ENCODE peak calls at places on chromosome 2, in nine cellular contexts. N, S, C, G, Q, V, U, P and Y are unnamed samples.

GRCh38 chr2:120026890-120027289 is 14.0 kb downstream of the EPB41L5 start:
- DNase-seq in C (no peak), N (no peak), V (no peak), P (no peak), G (no peak), S (no peak), Q (no peak), U (no peak), Y (no peak)

GRCh38 chr2:51995293-51995692 is 963.4 kb upstream of the NRXN1 start:
- DNase-seq in C (no peak), G (no peak), U (no peak), P (no peak), N (no peak), Q (no peak), V (no peak), S (peak; percentile 83), Y (no peak)

GRCh38 chr2:237631029-237631785 is 3.8 kb downstream of the LRRFIP1 start:
- DNase-seq in G (peak; percentile 75), U (no peak), N (no peak), Q (no peak), V (peak; percentile 21), C (no peak), P (no peak), S (no peak), Y (no peak)

GRCh38 chr2:137179542-137179941 is 414.2 kb downstream of the THSD7B start:
- DNase-seq in N (peak; percentile 69), P (no peak), Q (no peak), V (no peak), S (no peak), C (no peak), G (no peak), U (no peak), Y (no peak)

GRCh38 chr2:23628926-23629325 is 243.9 kb downstream of the KLHL29 start:
- DNase-seq in U (no peak), Q (no peak), V (no peak), P (no peak), C (no peak), N (no peak), S (no peak), G (no peak), Y (no peak)

GRCh38 chr2:43178602-43179542 is 47.5 kb downstream of the ZFP36L2 start:
- DNase-seq in P (no peak), C (no peak), U (peak; percentile 78), V (peak; percentile 94), G (peak; percentile 82), N (peak; percentile 53), Q (peak; percentile 67), S (peak; percentile 92), Y (no peak)

GRCh38 chr2:148021059-148021985 is at the start of gene MBD5:
- DNase-seq in U (peak; percentile 14), Q (peak; percentile 51), S (peak; percentile 63), N (peak; percentile 24), P (no peak), C (peak; percentile 91), G (peak; percentile 40), V (peak; percentile 57), Y (peak; percentile 51)

GRCh38 chr2:165015052-165015642 is 59.8 kb upstream of the SLC38A11 start:
- DNase-seq in V (peak; percentile 80), U (peak; percentile 80), G (peak; percentile 50), Q (peak; percentile 81), C (peak; percentile 86), S (peak; percentile 73), P (peak; percentile 35), N (no peak), Y (peak; percentile 15)

GRCh38 chr2:61434314-61434713 is 36.6 kb downstream of the USP34 start:
- DNase-seq in U (no peak), G (no peak), P (no peak), C (no peak), Q (no peak), N (no peak), S (no peak), V (no peak), Y (no peak)

GRCh38 chr2:231016576-231017249 is 20.6 kb upstream of the C2orf72 start:
- DNase-seq in U (no peak), V (no peak), G (no peak), Q (no peak), N (no peak), P (no peak), S (peak; percentile 29), C (no peak), Y (no peak)

GRCh38 chr2:7118606-7119503 is 201.6 kb downstream of the RNF144A start:
- DNase-seq in N (no peak), U (peak; percentile 36), G (no peak), P (no peak), C (peak; percentile 28), V (peak; percentile 20), Q (peak; percentile 38), S (peak; percentile 31), Y (no peak)

GRCh38 chr2:206274434-206275273 is at the start of gene ZDBF2:
- DNase-seq in C (peak; percentile 91), N (no peak), G (peak; percentile 52), Q (peak; percentile 69), P (peak; percentile 17), V (peak; percentile 63), U (no peak), S (peak; percentile 85), Y (peak; percentile 52)

GRCh38 chr2:136015688-136016087 is 30.3 kb upstream of the DARS1 start:
- DNase-seq in C (no peak), U (no peak), N (no peak), S (no peak), P (no peak), V (no peak), G (no peak), Q (no peak), Y (no peak)

GRCh38 chr2:223203971-223204370 is 152.0 kb downstream of the KCNE4 start:
- DNase-seq in S (peak; percentile 11), G (no peak), Q (no peak), V (no peak), C (no peak), P (no peak), N (no peak), U (no peak), Y (no peak)

GRCh38 chr2:171431677-171432167 is 2.1 kb downstream of the METTL8 start:
- DNase-seq in Q (no peak), G (no peak), P (no peak), U (no peak), V (no peak), N (no peak), C (no peak), S (no peak), Y (no peak)

GRCh38 chr2:38907242-38907641 is 17.6 kb downstream of the ARHGEF33 start:
- DNase-seq in Q (no peak), G (no peak), S (no peak), C (no peak), P (no peak), U (no peak), N (no peak), V (no peak), Y (no peak)

GRCh38 chr2:109134741-109135571 is 6.0 kb downstream of the SH3RF3 start:
- DNase-seq in S (no peak), V (no peak), P (no peak), C (peak; percentile 91), G (no peak), N (no peak), Q (no peak), U (no peak), Y (no peak)

GRCh38 chr2:14401838-14402237 is 230.7 kb upstream of the LRATD1 start:
- DNase-seq in P (no peak), U (no peak), N (no peak), Q (no peak), C (peak; percentile 93), G (no peak), V (no peak), S (no peak), Y (no peak)